ENCODE peak calls at places on chromosomes 13 and 19, in ten cellular contexts. One of them, this sample, is unnamed.
A peak's percentile ranks its signal among the peaks of the same experiment; 100 is the strongest.

GRCh38 chr19:54489766-54490165 is 12.9 kb upstream of the LAIR2 start:
- DNase-seq in lower lobe of right lung: no peak
- DNase-seq in GM23338: no peak
- DNase-seq in brain microvascular endothelial cell: no peak
- DNase-seq in tibial artery: no peak
- DNase-seq in CD4-positive, alpha-beta memory T cell: no peak
- DNase-seq in GM23248: no peak
- DNase-seq in neuronal stem cell: no peak
- DNase-seq in endothelial cell of umbilical vein: no peak
- DNase-seq in HL-60: no peak
- DNase-seq in this sample: peak; percentile 86

GRCh38 chr13:113291997-113292862 is 4.8 kb upstream of the LAMP1 start:
- DNase-seq in lower lobe of right lung: peak; percentile 66
- DNase-seq in GM23338: peak; percentile 49
- DNase-seq in brain microvascular endothelial cell: no peak
- DNase-seq in tibial artery: no peak
- DNase-seq in CD4-positive, alpha-beta memory T cell: no peak
- DNase-seq in GM23248: peak; percentile 63
- DNase-seq in neuronal stem cell: no peak
- DNase-seq in endothelial cell of umbilical vein: peak; percentile 46
- DNase-seq in HL-60: no peak
- DNase-seq in this sample: no peak

GRCh38 chr19:42846597-42846996 is 32.9 kb downstream of the PSG1 start:
- DNase-seq in lower lobe of right lung: no peak
- DNase-seq in GM23338: no peak
- DNase-seq in brain microvascular endothelial cell: peak; percentile 35
- DNase-seq in tibial artery: no peak
- DNase-seq in CD4-positive, alpha-beta memory T cell: no peak
- DNase-seq in GM23248: peak; percentile 62
- DNase-seq in neuronal stem cell: no peak
- DNase-seq in endothelial cell of umbilical vein: no peak
- DNase-seq in HL-60: no peak
- DNase-seq in this sample: no peak

GRCh38 chr13:108985166-108985565 is 355.8 kb downstream of the MYO16 start:
- DNase-seq in lower lobe of right lung: no peak
- DNase-seq in GM23338: no peak
- DNase-seq in brain microvascular endothelial cell: no peak
- DNase-seq in tibial artery: no peak
- DNase-seq in CD4-positive, alpha-beta memory T cell: no peak
- DNase-seq in GM23248: no peak
- DNase-seq in neuronal stem cell: no peak
- DNase-seq in endothelial cell of umbilical vein: no peak
- DNase-seq in HL-60: no peak
- DNase-seq in this sample: no peak

GRCh38 chr19:24054044-24054935 is 32.7 kb upstream of the ZNF254 start:
- DNase-seq in lower lobe of right lung: no peak
- DNase-seq in GM23338: no peak
- DNase-seq in brain microvascular endothelial cell: peak; percentile 83
- DNase-seq in tibial artery: no peak
- DNase-seq in CD4-positive, alpha-beta memory T cell: no peak
- DNase-seq in GM23248: peak; percentile 94
- DNase-seq in neuronal stem cell: no peak
- DNase-seq in endothelial cell of umbilical vein: no peak
- DNase-seq in HL-60: no peak
- DNase-seq in this sample: peak; percentile 97

GRCh38 chr13:35005051-35005450 is 63.0 kb downstream of the NBEA start:
- DNase-seq in lower lobe of right lung: no peak
- DNase-seq in GM23338: no peak
- DNase-seq in brain microvascular endothelial cell: no peak
- DNase-seq in tibial artery: no peak
- DNase-seq in CD4-positive, alpha-beta memory T cell: no peak
- DNase-seq in GM23248: no peak
- DNase-seq in neuronal stem cell: no peak
- DNase-seq in endothelial cell of umbilical vein: no peak
- DNase-seq in HL-60: no peak
- DNase-seq in this sample: no peak

GRCh38 chr13:34152409-34152808 is 334.5 kb downstream of the RFC3 start:
- DNase-seq in lower lobe of right lung: no peak
- DNase-seq in GM23338: no peak
- DNase-seq in brain microvascular endothelial cell: no peak
- DNase-seq in tibial artery: no peak
- DNase-seq in CD4-positive, alpha-beta memory T cell: no peak
- DNase-seq in GM23248: no peak
- DNase-seq in neuronal stem cell: no peak
- DNase-seq in endothelial cell of umbilical vein: peak; percentile 5
- DNase-seq in HL-60: no peak
- DNase-seq in this sample: no peak

GRCh38 chr13:113968463-113969310 is 5.2 kb downstream of the C13orf46 start:
- DNase-seq in lower lobe of right lung: peak; percentile 20
- DNase-seq in GM23338: no peak
- DNase-seq in brain microvascular endothelial cell: no peak
- DNase-seq in tibial artery: no peak
- DNase-seq in CD4-positive, alpha-beta memory T cell: no peak
- DNase-seq in GM23248: no peak
- DNase-seq in neuronal stem cell: no peak
- DNase-seq in endothelial cell of umbilical vein: no peak
- DNase-seq in HL-60: no peak
- DNase-seq in this sample: no peak

GRCh38 chr13:19586904-19587634 is 25.7 kb upstream of the TPTE2 start:
- DNase-seq in lower lobe of right lung: peak; percentile 55
- DNase-seq in GM23338: peak; percentile 50
- DNase-seq in brain microvascular endothelial cell: no peak
- DNase-seq in tibial artery: no peak
- DNase-seq in CD4-positive, alpha-beta memory T cell: peak; percentile 88
- DNase-seq in GM23248: peak; percentile 26
- DNase-seq in neuronal stem cell: no peak
- DNase-seq in endothelial cell of umbilical vein: no peak
- DNase-seq in HL-60: peak; percentile 87
- DNase-seq in this sample: peak; percentile 55

GRCh38 chr19:39389621-39390414 is 1.1 kb downstream of the PAF1 start:
- DNase-seq in lower lobe of right lung: peak; percentile 22
- DNase-seq in GM23338: peak; percentile 34
- DNase-seq in brain microvascular endothelial cell: no peak
- DNase-seq in tibial artery: no peak
- DNase-seq in CD4-positive, alpha-beta memory T cell: no peak
- DNase-seq in GM23248: no peak
- DNase-seq in neuronal stem cell: no peak
- DNase-seq in endothelial cell of umbilical vein: no peak
- DNase-seq in HL-60: no peak
- DNase-seq in this sample: no peak

GRCh38 chr19:16849168-16849567 is 20.0 kb downstream of the SIN3B start:
- DNase-seq in lower lobe of right lung: no peak
- DNase-seq in GM23338: no peak
- DNase-seq in brain microvascular endothelial cell: no peak
- DNase-seq in tibial artery: no peak
- DNase-seq in CD4-positive, alpha-beta memory T cell: no peak
- DNase-seq in GM23248: peak; percentile 73
- DNase-seq in neuronal stem cell: no peak
- DNase-seq in endothelial cell of umbilical vein: no peak
- DNase-seq in HL-60: no peak
- DNase-seq in this sample: no peak

GRCh38 chr13:106513025-106513424 is 22.4 kb downstream of the EFNB2 start:
- DNase-seq in lower lobe of right lung: no peak
- DNase-seq in GM23338: no peak
- DNase-seq in brain microvascular endothelial cell: peak; percentile 29
- DNase-seq in tibial artery: no peak
- DNase-seq in CD4-positive, alpha-beta memory T cell: no peak
- DNase-seq in GM23248: peak; percentile 9
- DNase-seq in neuronal stem cell: no peak
- DNase-seq in endothelial cell of umbilical vein: peak; percentile 81
- DNase-seq in HL-60: no peak
- DNase-seq in this sample: no peak

GRCh38 chr19:36009220-36009619 is 607 bp upstream of the SYNE4 start:
- DNase-seq in lower lobe of right lung: peak; percentile 82
- DNase-seq in GM23338: peak; percentile 82
- DNase-seq in brain microvascular endothelial cell: peak; percentile 40
- DNase-seq in tibial artery: peak; percentile 71
- DNase-seq in CD4-positive, alpha-beta memory T cell: no peak
- DNase-seq in GM23248: peak; percentile 93
- DNase-seq in neuronal stem cell: peak; percentile 55
- DNase-seq in endothelial cell of umbilical vein: peak; percentile 64
- DNase-seq in HL-60: no peak
- DNase-seq in this sample: peak; percentile 62

GRCh38 chr13:29703421-29703820 is 107.9 kb upstream of the SLC7A1 start:
- DNase-seq in lower lobe of right lung: no peak
- DNase-seq in GM23338: no peak
- DNase-seq in brain microvascular endothelial cell: no peak
- DNase-seq in tibial artery: no peak
- DNase-seq in CD4-positive, alpha-beta memory T cell: no peak
- DNase-seq in GM23248: no peak
- DNase-seq in neuronal stem cell: no peak
- DNase-seq in endothelial cell of umbilical vein: no peak
- DNase-seq in HL-60: no peak
- DNase-seq in this sample: no peak

GRCh38 chr13:29693297-29693945 is 97.9 kb upstream of the SLC7A1 start:
- DNase-seq in lower lobe of right lung: peak; percentile 47
- DNase-seq in GM23338: no peak
- DNase-seq in brain microvascular endothelial cell: no peak
- DNase-seq in tibial artery: no peak
- DNase-seq in CD4-positive, alpha-beta memory T cell: no peak
- DNase-seq in GM23248: no peak
- DNase-seq in neuronal stem cell: no peak
- DNase-seq in endothelial cell of umbilical vein: no peak
- DNase-seq in HL-60: no peak
- DNase-seq in this sample: peak; percentile 5

GRCh38 chr13:29696606-29697005 is 101.1 kb upstream of the SLC7A1 start:
- DNase-seq in lower lobe of right lung: no peak
- DNase-seq in GM23338: no peak
- DNase-seq in brain microvascular endothelial cell: no peak
- DNase-seq in tibial artery: no peak
- DNase-seq in CD4-positive, alpha-beta memory T cell: no peak
- DNase-seq in GM23248: no peak
- DNase-seq in neuronal stem cell: no peak
- DNase-seq in endothelial cell of umbilical vein: no peak
- DNase-seq in HL-60: no peak
- DNase-seq in this sample: no peak

GRCh38 chr13:29702912-29703351 is 107.4 kb upstream of the SLC7A1 start:
- DNase-seq in lower lobe of right lung: no peak
- DNase-seq in GM23338: peak; percentile 18
- DNase-seq in brain microvascular endothelial cell: peak; percentile 92
- DNase-seq in tibial artery: peak; percentile 44
- DNase-seq in CD4-positive, alpha-beta memory T cell: no peak
- DNase-seq in GM23248: peak; percentile 96
- DNase-seq in neuronal stem cell: no peak
- DNase-seq in endothelial cell of umbilical vein: peak; percentile 77
- DNase-seq in HL-60: no peak
- DNase-seq in this sample: peak; percentile 55

DNA sequence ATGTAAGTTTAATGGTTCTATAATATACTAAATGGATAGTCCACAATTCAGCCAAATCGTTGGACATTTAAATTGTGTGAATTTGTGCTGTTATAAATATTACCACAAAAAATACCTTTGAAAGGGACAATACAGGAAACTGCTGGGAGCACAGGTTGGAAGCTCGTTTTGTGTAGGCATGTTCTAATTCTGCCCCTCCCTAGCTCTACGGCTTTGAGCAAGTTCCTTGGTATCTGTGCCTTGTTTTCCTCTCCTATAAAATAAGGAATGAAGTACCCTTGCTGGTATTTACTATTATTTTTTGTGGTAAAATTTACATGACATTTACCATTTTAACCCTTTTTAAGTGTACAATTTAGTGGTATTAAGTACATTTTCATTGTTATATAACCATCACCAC is 102.6 kb upstream of the SLC7A1 start:
- DNase-seq in lower lobe of right lung: no peak
- DNase-seq in GM23338: no peak
- DNase-seq in brain microvascular endothelial cell: no peak
- DNase-seq in tibial artery: no peak
- DNase-seq in CD4-positive, alpha-beta memory T cell: no peak
- DNase-seq in GM23248: no peak
- DNase-seq in neuronal stem cell: no peak
- DNase-seq in endothelial cell of umbilical vein: no peak
- DNase-seq in HL-60: no peak
- DNase-seq in this sample: no peak
- H3K27ac ChIP-seq in lower lobe of right lung: no peak overlapping the region
- H3K27ac ChIP-seq in GM23338: no peak overlapping the region
- H3K27ac ChIP-seq in brain microvascular endothelial cell: no peak overlapping the region
- H3K27ac ChIP-seq in tibial artery: no peak overlapping the region
- H3K27ac ChIP-seq in CD4-positive, alpha-beta memory T cell: no peak overlapping the region
- H3K27ac ChIP-seq in GM23248: no peak overlapping the region
- H3K27ac ChIP-seq in neuronal stem cell: no peak overlapping the region
- H3K27ac ChIP-seq in endothelial cell of umbilical vein: no peak overlapping the region
- H3K27ac ChIP-seq in HL-60: no peak overlapping the region
- H3K27ac ChIP-seq in this sample: no peak overlapping the region

GRCh38 chr19:728011-728410 is 19.3 kb downstream of the PALM start:
- DNase-seq in lower lobe of right lung: peak; percentile 67
- DNase-seq in GM23338: no peak
- DNase-seq in brain microvascular endothelial cell: no peak
- DNase-seq in tibial artery: no peak
- DNase-seq in CD4-positive, alpha-beta memory T cell: no peak
- DNase-seq in GM23248: no peak
- DNase-seq in neuronal stem cell: no peak
- DNase-seq in endothelial cell of umbilical vein: peak; percentile 66
- DNase-seq in HL-60: no peak
- DNase-seq in this sample: no peak
- H3K27ac ChIP-seq in lower lobe of right lung: peak overlapping the region; percentile 82
- H3K27ac ChIP-seq in GM23338: no peak overlapping the region
- H3K27ac ChIP-seq in brain microvascular endothelial cell: no peak overlapping the region
- H3K27ac ChIP-seq in tibial artery: no peak overlapping the region
- H3K27ac ChIP-seq in CD4-positive, alpha-beta memory T cell: no peak overlapping the region
- H3K27ac ChIP-seq in GM23248: no peak overlapping the region
- H3K27ac ChIP-seq in neuronal stem cell: no peak overlapping the region
- H3K27ac ChIP-seq in endothelial cell of umbilical vein: peak overlapping the region; percentile 79
- H3K27ac ChIP-seq in HL-60: no peak overlapping the region
- H3K27ac ChIP-seq in this sample: no peak overlapping the region

DNA sequence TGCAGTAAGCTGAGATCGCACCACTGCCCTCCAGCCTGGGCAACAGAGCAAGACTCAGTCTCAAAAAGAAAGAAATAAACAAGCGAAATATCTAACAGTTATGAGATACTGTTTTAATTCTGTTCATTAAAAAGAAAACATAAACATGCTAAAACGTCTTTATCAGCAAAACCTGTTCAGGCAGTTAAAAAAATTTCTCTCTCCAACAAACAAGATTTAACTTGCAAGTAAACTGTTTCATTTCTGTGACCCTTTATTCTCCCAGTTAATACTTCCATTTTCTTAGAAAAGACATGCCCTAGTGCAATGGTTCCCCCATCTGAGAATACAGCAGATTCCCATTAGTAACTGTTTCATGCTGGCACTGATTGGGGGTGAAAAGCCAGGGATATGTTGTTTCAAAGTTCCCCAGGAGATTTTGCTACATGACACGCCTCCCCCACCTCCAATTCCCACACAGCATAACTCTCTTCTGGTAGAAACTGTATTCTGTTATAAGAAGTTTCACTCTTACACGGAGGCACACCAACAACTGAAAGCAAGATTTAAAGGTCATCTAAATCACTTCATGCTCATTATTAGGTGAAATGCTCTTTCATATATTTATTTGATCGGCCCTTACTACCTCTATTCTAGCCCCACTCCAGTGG is 24.4 kb downstream of the ELF1 start:
- DNase-seq in lower lobe of right lung: no peak
- DNase-seq in GM23338: no peak
- DNase-seq in brain microvascular endothelial cell: no peak
- DNase-seq in tibial artery: no peak
- DNase-seq in CD4-positive, alpha-beta memory T cell: no peak
- DNase-seq in GM23248: no peak
- DNase-seq in neuronal stem cell: no peak
- DNase-seq in endothelial cell of umbilical vein: no peak
- DNase-seq in HL-60: no peak
- DNase-seq in this sample: no peak
- H3K27ac ChIP-seq in lower lobe of right lung: peak overlapping the region; percentile 50
- H3K27ac ChIP-seq in GM23338: no peak overlapping the region
- H3K27ac ChIP-seq in brain microvascular endothelial cell: no peak overlapping the region
- H3K27ac ChIP-seq in tibial artery: no peak overlapping the region
- H3K27ac ChIP-seq in CD4-positive, alpha-beta memory T cell: peak overlapping the region; percentile 52
- H3K27ac ChIP-seq in GM23248: no peak overlapping the region
- H3K27ac ChIP-seq in neuronal stem cell: no peak overlapping the region
- H3K27ac ChIP-seq in endothelial cell of umbilical vein: no peak overlapping the region
- H3K27ac ChIP-seq in HL-60: peak overlapping the region; percentile 58
- H3K27ac ChIP-seq in this sample: peak overlapping the region; percentile 99

GRCh38 chr19:3027981-3028304 is 1.1 kb downstream of the TLE2 start:
- DNase-seq in lower lobe of right lung: no peak
- DNase-seq in GM23338: no peak
- DNase-seq in brain microvascular endothelial cell: no peak
- DNase-seq in tibial artery: no peak
- DNase-seq in CD4-positive, alpha-beta memory T cell: no peak
- DNase-seq in GM23248: no peak
- DNase-seq in neuronal stem cell: no peak
- DNase-seq in endothelial cell of umbilical vein: no peak
- DNase-seq in HL-60: no peak
- DNase-seq in this sample: no peak
- H3K27ac ChIP-seq in lower lobe of right lung: peak overlapping the region; percentile 56
- H3K27ac ChIP-seq in GM23338: no peak overlapping the region
- H3K27ac ChIP-seq in brain microvascular endothelial cell: no peak overlapping the region
- H3K27ac ChIP-seq in tibial artery: no peak overlapping the region
- H3K27ac ChIP-seq in CD4-positive, alpha-beta memory T cell: no peak overlapping the region
- H3K27ac ChIP-seq in GM23248: no peak overlapping the region
- H3K27ac ChIP-seq in neuronal stem cell: no peak overlapping the region
- H3K27ac ChIP-seq in endothelial cell of umbilical vein: no peak overlapping the region
- H3K27ac ChIP-seq in HL-60: no peak overlapping the region
- H3K27ac ChIP-seq in this sample: no peak overlapping the region